ENCODE peak calls at places on chromosomes 4 and X, in five cellular contexts. S is heart left ventricle, W is HFF-Myc, E is cardiac fibroblast, R is WTC11. F is an unnamed sample.

GRCh38 chr4:125582302-125582701 is 267.5 kb downstream of the FAT4 start:
- DNase-seq in S (no peak), W (peak), E (peak), R (no peak), F (no peak)

GRCh38 chrX:18938710-18939109 is 45.2 kb downstream of the PHKA2 start:
- DNase-seq in S (no peak), W (no peak), E (peak), R (no peak), F (no peak)

GRCh38 chr4:89266128-89266527 is 41.5 kb downstream of the GPRIN3 start:
- DNase-seq in S (no peak), W (no peak), E (no peak), R (no peak), F (no peak)

GRCh38 chr4:3025881-3026280 is 48.5 kb downstream of the HTT-AS start:
- DNase-seq in S (no peak), W (no peak), E (no peak), R (no peak), F (no peak)

GRCh38 chrX:80817002-80817401 is 7.3 kb upstream of the BRWD3 start:
- DNase-seq in S (no peak), W (no peak), E (peak), R (no peak), F (no peak)

GRCh38 chr4:55444822-55445221 is 49.1 kb downstream of the TMEM165 start:
- DNase-seq in S (no peak), W (no peak), E (peak), R (no peak), F (no peak)

GRCh38 chrX:153495362-153495751 is 577 bp downstream of the BGN start:
- DNase-seq in S (no peak), W (no peak), E (no peak), R (no peak), F (no peak)

GRCh38 chrX:110123331-110123782 is 120.4 kb downstream of the TMEM164 start:
- DNase-seq in S (no peak), W (no peak), E (peak), R (no peak), F (no peak)

GRCh38 chrX:17082831-17083230 is 136.4 kb downstream of the REPS2 start:
- DNase-seq in S (no peak), W (no peak), E (peak), R (no peak), F (no peak)

GRCh38 chr4:47469951-47470350 is 6.4 kb upstream of the COMMD8 start:
- DNase-seq in S (no peak), W (no peak), E (peak), R (no peak), F (no peak)

GRCh38 chr4:6272863-6273660 is 3.4 kb downstream of the WFS1 start:
- DNase-seq in S (no peak), W (peak), E (peak), R (no peak), F (no peak)
- TF ChIP-seq CTCF in S (no peak), W (no peak), E (no peak), R (no peak), F (no peak)

DNA sequence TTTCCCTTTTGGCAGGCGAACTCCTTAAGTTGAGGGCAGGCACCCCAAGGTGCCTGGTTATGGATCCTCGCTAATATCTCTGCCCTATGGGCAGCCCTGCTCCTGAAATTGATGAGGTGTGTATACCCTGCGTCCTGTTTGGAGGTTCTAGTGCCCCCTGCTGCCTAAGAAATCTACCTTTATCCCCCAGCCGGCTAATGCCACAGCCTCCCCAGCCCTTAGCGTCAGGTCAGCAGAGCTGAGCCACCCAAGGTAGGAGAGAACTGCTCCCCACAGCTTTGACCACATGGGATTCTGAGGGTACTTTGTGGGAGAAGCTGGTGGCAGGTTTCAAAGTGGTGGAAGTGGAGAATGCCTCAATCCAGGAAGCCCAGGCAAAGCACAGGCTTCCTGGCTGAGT is 50.8 kb downstream of the ANAPC4 start:
- DNase-seq in S (no peak), W (no peak), E (no peak), R (no peak), F (no peak)
- TF ChIP-seq CTCF in S (no peak), W (no peak), E (no peak), R (no peak), F (no peak)

GRCh38 chrX:64204252-64204651 is 1.3 kb downstream of the AMER1 start:
- DNase-seq in S (peak), W (no peak), E (no peak), R (peak), F (no peak)

GRCh38 chrX:64204701-64205440 is 637 bp downstream of the AMER1 start:
- DNase-seq in S (peak), W (no peak), E (peak), R (peak), F (peak)

GRCh38 chrX:64205441-64205734 is at the start of gene AMER1:
- DNase-seq in S (no peak), W (no peak), E (no peak), R (no peak), F (no peak)

GRCh38 chrX:64206556-64207162 is 1.2 kb upstream of the AMER1 start:
- DNase-seq in S (peak), W (no peak), E (peak), R (no peak), F (no peak)

GRCh38 chrX:64205735-64206491 is 405 bp upstream of the AMER1 start:
- DNase-seq in S (peak), W (peak), E (peak), R (peak), F (peak)
- TF ChIP-seq CTCF in S (no peak), W (no peak), E (peak), R (no peak), F (no peak)

GRCh38 chr4:40228497-40229365 is 31.9 kb downstream of the RHOH start:
- DNase-seq in S (no peak), W (no peak), E (peak), R (peak), F (peak)
- TF ChIP-seq CTCF in S (peak), W (peak), E (peak), R (peak), F (peak)

F was measured in GM20000.